ENCODE peak calls at places on chromosomes 2 and 18, in nine cellular contexts. G is putamen; V is HFFc6; B is stimulated activated CD4-positive, alpha-beta T cell treated with anti-CD3 and anti-CD28 coated beads, Interleukin-15, amount 100 ng/mL, for 24 hours; P is T-helper 1 cell; D is effector memory CD8-positive, alpha-beta T cell; M is A549; T is Karpas-422; S is stimulated activated CD8-positive, alpha-beta memory T cell treated with anti-CD3 and anti-CD28 coated beads, Interleukin-12 subunit alpha, Interleukin-12 subunit beta, amount 100 ng/mL, for 4 hours. X is an unnamed sample.

GRCh38 chr2:205427112-205427511 is 255.2 kb upstream of the NRP2 start:
- DNase-seq in G (no peak), V (peak), B (no peak), P (no peak), D (no peak), M (no peak), T (no peak), S (no peak), X (no peak)

GRCh38 chr2:100405403-100406119 is 11.9 kb downstream of the CHST10 start:
- DNase-seq in G (no peak), V (no peak), B (no peak), P (no peak), D (no peak), M (no peak), T (no peak), S (no peak), X (no peak)

GRCh38 chr2:181312515-181312927 is 144.7 kb upstream of the ITGA4 start:
- DNase-seq in G (no peak), V (no peak), B (peak), P (no peak), D (peak), M (no peak), T (peak), S (no peak), X (no peak)

GRCh38 chr18:7817596-7817995 is 250.5 kb downstream of the PTPRM start:
- DNase-seq in G (no peak), V (no peak), B (no peak), P (no peak), D (no peak), M (no peak), T (no peak), S (no peak), X (peak)

GRCh38 chr18:12595571-12596255 is 62.2 kb downstream of the SPIRE1 start:
- DNase-seq in G (no peak), V (no peak), B (no peak), P (no peak), D (no peak), M (no peak), T (no peak), S (no peak), X (no peak)

GRCh38 chr2:15311201-15311882 is 249.8 kb downstream of the NBAS start:
- DNase-seq in G (no peak), V (no peak), B (no peak), P (no peak), D (no peak), M (no peak), T (no peak), S (no peak), X (peak)

GRCh38 chr2:224520064-224520463 is 65.1 kb downstream of the CUL3 start:
- DNase-seq in G (no peak), V (peak), B (peak), P (no peak), D (no peak), M (no peak), T (no peak), S (no peak), X (peak)

GRCh38 chr18:6795307-6795706 is 65.8 kb downstream of the ARHGAP28 start:
- DNase-seq in G (no peak), V (no peak), B (no peak), P (no peak), D (no peak), M (no peak), T (no peak), S (no peak), X (no peak)

GRCh38 chr18:74204543-74205152 is 56.3 kb downstream of the TIMM21 start:
- DNase-seq in G (no peak), V (no peak), B (peak), P (no peak), D (no peak), M (no peak), T (no peak), S (no peak), X (no peak)

GRCh38 chr18:649341-649740 is 8.1 kb upstream of the TYMS start:
- DNase-seq in G (no peak), V (no peak), B (no peak), P (no peak), D (no peak), M (no peak), T (no peak), S (no peak), X (no peak)

GRCh38 chr2:111900859-111901258 is 2.5 kb downstream of the MERTK start:
- DNase-seq in G (peak), V (no peak), B (peak), P (no peak), D (no peak), M (peak), T (peak), S (no peak), X (no peak)